ENCODE peak calls at places on chromosomes 5 and 9, in ten cellular contexts. L is SK-MEL-5; K is AML-193; E is stimulated activated CD8-positive, alpha-beta memory T cell treated with anti-CD3 and anti-CD28 coated beads, Interleukin-15, amount 100 ng/mL, for 1 hour; G is DMS153; W is GM10248; Y is naive thymus-derived CD8-positive, alpha-beta T cell; I is H4; H is fibroblast of villous mesenchyme; R is astrocyte. B is an unnamed sample.
A peak's percentile ranks its signal among the peaks of the same experiment; 100 is the strongest.

GRCh38 chr9:121975801-121976277 is 117.3 kb downstream of the TTLL11 start:
- DNase-seq in Y (no peak), E (no peak), W (no peak), G (no peak), I (no peak), L (no peak), H (no peak), K (no peak), R (peak; percentile 73), B (no peak)

GRCh38 chr9:76218868-76219462 is 175.3 kb downstream of the RFK start:
- DNase-seq in G (no peak), R (peak; percentile 36), W (no peak), E (no peak), K (no peak), L (no peak), H (no peak), Y (no peak), I (no peak), B (no peak)

GRCh38 chr5:150487199-150488061 is 20.5 kb upstream of the NDST1 start:
- DNase-seq in W (peak; percentile 41), G (no peak), R (no peak), I (peak; percentile 48), L (peak; percentile 29), K (peak; percentile 82), H (peak; percentile 60), E (no peak), Y (no peak), B (no peak)

GRCh38 chr9:76441551-76442322 is 17.2 kb upstream of the GCNT1 start:
- DNase-seq in K (no peak), L (no peak), E (no peak), W (peak; percentile 32), R (peak; percentile 96), H (peak; percentile 49), G (no peak), Y (no peak), I (peak; percentile 42), B (no peak)

GRCh38 chr5:150073086-150073625 is 13.2 kb downstream of the CSF1R start:
- DNase-seq in Y (no peak), R (no peak), L (no peak), K (no peak), G (no peak), E (no peak), H (no peak), W (no peak), I (no peak), B (no peak)

GRCh38 chr5:78318337-78318736 is 23.8 kb upstream of the AP3B1 start:
- DNase-seq in R (no peak), K (no peak), Y (no peak), L (no peak), G (no peak), W (no peak), H (no peak), E (no peak), I (no peak), B (no peak)

GRCh38 chr9:112819635-112820496 is 69.3 kb downstream of the SNX30 start:
- DNase-seq in W (peak; percentile 50), I (peak; percentile 81), R (peak; percentile 74), H (peak; percentile 72), G (no peak), E (no peak), Y (no peak), K (peak; percentile 24), L (peak; percentile 75), B (peak; percentile 71)

GRCh38 chr9:78971505-78971904 is 600.3 kb upstream of the TLE4 start:
- DNase-seq in E (no peak), Y (no peak), R (no peak), I (no peak), K (no peak), G (no peak), W (no peak), H (no peak), L (no peak), B (no peak)

GRCh38 chr5:35926389-35927051 is 11.9 kb downstream of the CAPSL start:
- DNase-seq in I (peak; percentile 65), G (peak; percentile 3), L (peak; percentile 82), H (peak; percentile 58), E (peak; percentile 40), W (peak; percentile 61), Y (peak; percentile 38), R (peak; percentile 8), K (peak; percentile 64), B (peak; percentile 80)

GRCh38 chr5:129771058-129771838 is 23.4 kb downstream of the MINAR2 start:
- DNase-seq in L (peak; percentile 79), K (peak; percentile 39), W (peak; percentile 28), H (peak; percentile 58), G (peak; percentile 9), E (no peak), R (peak; percentile 30), Y (no peak), I (peak; percentile 74), B (peak; percentile 89)

GRCh38 chr9:108836319-108836718 is 19.5 kb downstream of the ACTL7B start:
- DNase-seq in I (no peak), K (no peak), G (no peak), W (no peak), L (no peak), R (no peak), H (no peak), E (no peak), Y (no peak), B (no peak)

GRCh38 chr9:86867658-86868313 is 79.5 kb downstream of the GAS1 start:
- DNase-seq in I (no peak), Y (no peak), G (no peak), L (no peak), K (no peak), W (no peak), H (no peak), E (no peak), R (no peak), B (peak; percentile 63)

GRCh38 chr5:92553326-92553725 is 1027.7 kb downstream of the NR2F1-AS1 start:
- DNase-seq in Y (no peak), E (no peak), G (no peak), W (no peak), L (no peak), K (no peak), R (no peak), H (no peak), I (no peak), B (no peak)

GRCh38 chr9:3468407-3469205 is 57.2 kb downstream of the RFX3 start:
- DNase-seq in Y (no peak), K (no peak), E (no peak), R (no peak), H (no peak), L (no peak), G (no peak), I (no peak), W (no peak), B (peak; percentile 15)

GRCh38 chr9:28032178-28032532 is 458.9 kb upstream of the C9orf72 start:
- DNase-seq in Y (no peak), G (no peak), R (peak; percentile 1), K (no peak), W (no peak), L (no peak), I (no peak), E (no peak), H (no peak), B (no peak)

GRCh38 chr5:105168806-105169205 is 1606.2 kb upstream of the NUDT12 start:
- DNase-seq in E (no peak), L (no peak), Y (no peak), I (no peak), H (no peak), W (no peak), R (no peak), K (no peak), G (no peak), B (no peak)

GRCh38 chr5:56856779-56857178 is 41.4 kb downstream of the MAP3K1 start:
- DNase-seq in L (no peak), E (no peak), W (no peak), K (no peak), G (no peak), I (no peak), Y (no peak), R (no peak), H (no peak), B (no peak)

GRCh38 chr5:94498199-94498598 is 120.2 kb downstream of the KIAA0825 start:
- DNase-seq in R (no peak), L (no peak), K (no peak), Y (no peak), W (no peak), E (no peak), H (no peak), G (no peak), I (no peak), B (no peak)

GRCh38 chr9:130183133-130183762 is 11.0 kb downstream of the NCS1 start:
- DNase-seq in Y (no peak), H (peak; percentile 56), W (no peak), R (peak; percentile 71), K (no peak), I (peak; percentile 89), E (no peak), G (no peak), L (peak; percentile 33), B (peak; percentile 53)

GRCh38 chr5:65190328-65191053 is 291.2 kb downstream of the ADAMTS6 start:
- DNase-seq in W (peak; percentile 27), L (no peak), I (peak; percentile 75), E (no peak), K (no peak), G (no peak), R (peak; percentile 99), Y (no peak), H (peak; percentile 93), B (no peak)

GRCh38 chr9:135418161-135418560 is 61.4 kb upstream of the PPP1R26 start:
- DNase-seq in I (no peak), Y (no peak), W (no peak), K (no peak), E (no peak), G (no peak), L (no peak), H (no peak), R (no peak), B (no peak)

GRCh38 chr5:109630109-109630508 is 59.6 kb upstream of the MAN2A1 start:
- DNase-seq in K (no peak), L (no peak), H (no peak), R (peak; percentile 29), E (no peak), I (no peak), Y (no peak), W (no peak), G (no peak), B (no peak)

GRCh38 chr5:149364719-149365118 is 6.9 kb downstream of the PCYOX1L start:
- DNase-seq in W (no peak), I (no peak), K (no peak), R (no peak), Y (no peak), L (no peak), E (no peak), H (no peak), G (no peak), B (no peak)

GRCh38 chr5:68398146-68398812 is 182.7 kb downstream of the PIK3R1 start:
- DNase-seq in H (no peak), R (no peak), W (no peak), Y (no peak), K (no peak), L (no peak), I (no peak), G (no peak), E (no peak), B (no peak)

B was measured in A673.